ENCODE peak calls at places on chromosomes 12 and 14, in eight cellular contexts. One of them, this sample, is unnamed. For H3K4me1 and H3K36me3, the result is how much of the 10 kb centered on the place peaks cover.

GRCh38 chr14:96184737-96185136 is 19.9 kb upstream of the BDKRB2 start:
- DNase-seq in spleen: no peak
- DNase-seq in neural progenitor cell: no peak
- DNase-seq in psoas muscle: no peak
- DNase-seq in suprapubic skin: no peak
- DNase-seq in IMR-90: peak
- DNase-seq in heart right ventricle: no peak
- DNase-seq in tibial nerve: no peak
- DNase-seq in this sample: no peak

GRCh38 chr12:104825408-104825807 is 132.7 kb downstream of the SLC41A2 start:
- DNase-seq in neural progenitor cell: peak
- DNase-seq in spleen: no peak
- DNase-seq in psoas muscle: no peak
- DNase-seq in tibial nerve: no peak
- DNase-seq in heart right ventricle: no peak
- DNase-seq in IMR-90: peak
- DNase-seq in suprapubic skin: no peak
- DNase-seq in this sample: peak

GRCh38 chr14:77290705-77291104 is 19.7 kb upstream of the NGB start:
- DNase-seq in IMR-90: peak
- DNase-seq in spleen: no peak
- DNase-seq in neural progenitor cell: no peak
- DNase-seq in tibial nerve: no peak
- DNase-seq in heart right ventricle: no peak
- DNase-seq in psoas muscle: no peak
- DNase-seq in suprapubic skin: no peak
- DNase-seq in this sample: no peak

GRCh38 chr14:72904840-72905561 is 11.1 kb upstream of the DPF3 start:
- DNase-seq in IMR-90: peak
- DNase-seq in tibial nerve: peak
- DNase-seq in spleen: no peak
- DNase-seq in psoas muscle: peak
- DNase-seq in suprapubic skin: peak
- DNase-seq in neural progenitor cell: peak
- DNase-seq in heart right ventricle: peak
- DNase-seq in this sample: peak

GRCh38 chr14:77761205-77761931 is 412 bp upstream of the SNW1 start:
- DNase-seq in psoas muscle: peak
- DNase-seq in spleen: no peak
- DNase-seq in heart right ventricle: peak
- DNase-seq in tibial nerve: peak
- DNase-seq in neural progenitor cell: peak
- DNase-seq in IMR-90: peak
- DNase-seq in suprapubic skin: no peak
- DNase-seq in this sample: peak

GRCh38 chr12:42630323-42630722 is 40.8 kb upstream of the PRICKLE1 start:
- DNase-seq in IMR-90: no peak
- DNase-seq in psoas muscle: no peak
- DNase-seq in spleen: no peak
- DNase-seq in tibial nerve: no peak
- DNase-seq in neural progenitor cell: no peak
- DNase-seq in suprapubic skin: no peak
- DNase-seq in heart right ventricle: no peak
- DNase-seq in this sample: no peak

GRCh38 chr12:18658179-18658578 is 79.6 kb downstream of the PLCZ1 start:
- DNase-seq in neural progenitor cell: no peak
- DNase-seq in spleen: no peak
- DNase-seq in tibial nerve: no peak
- DNase-seq in psoas muscle: no peak
- DNase-seq in suprapubic skin: no peak
- DNase-seq in IMR-90: no peak
- DNase-seq in heart right ventricle: no peak
- DNase-seq in this sample: no peak

GRCh38 chr14:79986251-79986650 is 225.1 kb downstream of the DIO2 start:
- DNase-seq in heart right ventricle: no peak
- DNase-seq in IMR-90: no peak
- DNase-seq in psoas muscle: no peak
- DNase-seq in neural progenitor cell: no peak
- DNase-seq in tibial nerve: no peak
- DNase-seq in spleen: no peak
- DNase-seq in suprapubic skin: no peak
- DNase-seq in this sample: peak

GRCh38 chr14:71693373-71693772 is 238.9 kb upstream of the RGS6 start:
- DNase-seq in tibial nerve: no peak
- DNase-seq in suprapubic skin: no peak
- DNase-seq in heart right ventricle: no peak
- DNase-seq in spleen: no peak
- DNase-seq in IMR-90: peak
- DNase-seq in psoas muscle: no peak
- DNase-seq in neural progenitor cell: no peak
- DNase-seq in this sample: peak

GRCh38 chr14:102084931-102085330 is 1.9 kb downstream of the HSP90AA1 start:
- DNase-seq in psoas muscle: no peak
- DNase-seq in suprapubic skin: no peak
- DNase-seq in spleen: no peak
- DNase-seq in heart right ventricle: no peak
- DNase-seq in IMR-90: no peak
- DNase-seq in tibial nerve: no peak
- DNase-seq in neural progenitor cell: no peak
- DNase-seq in this sample: no peak

GRCh38 chr12:86254399-86255107 is 1.6 kb downstream of the MGAT4C start:
- DNase-seq in IMR-90: peak
- DNase-seq in suprapubic skin: no peak
- DNase-seq in tibial nerve: no peak
- DNase-seq in neural progenitor cell: no peak
- DNase-seq in heart right ventricle: no peak
- DNase-seq in psoas muscle: no peak
- DNase-seq in spleen: no peak
- DNase-seq in this sample: no peak

GRCh38 chr12:39958377-39958776 is 147.5 kb downstream of the SLC2A13 start:
- DNase-seq in spleen: no peak
- DNase-seq in tibial nerve: no peak
- DNase-seq in heart right ventricle: no peak
- DNase-seq in neural progenitor cell: peak
- DNase-seq in IMR-90: no peak
- DNase-seq in psoas muscle: no peak
- DNase-seq in suprapubic skin: no peak
- DNase-seq in this sample: no peak

GRCh38 chr12:26976687-26977086 is 37.5 kb downstream of the TM7SF3 start:
- DNase-seq in IMR-90: no peak
- DNase-seq in suprapubic skin: no peak
- DNase-seq in psoas muscle: no peak
- DNase-seq in spleen: no peak
- DNase-seq in neural progenitor cell: no peak
- DNase-seq in tibial nerve: no peak
- DNase-seq in heart right ventricle: no peak
- DNase-seq in this sample: no peak

GRCh38 chr14:64761441-64762043 is 57.3 kb downstream of the PLEKHG3 start:
- DNase-seq in tibial nerve: no peak
- DNase-seq in psoas muscle: peak
- DNase-seq in suprapubic skin: no peak
- DNase-seq in heart right ventricle: no peak
- DNase-seq in neural progenitor cell: no peak
- DNase-seq in spleen: peak
- DNase-seq in IMR-90: peak
- DNase-seq in this sample: no peak

GRCh38 chr12:17992002-17992656 is 97.9 kb downstream of the RERGL start:
- DNase-seq in suprapubic skin: no peak
- DNase-seq in heart right ventricle: no peak
- DNase-seq in spleen: no peak
- DNase-seq in neural progenitor cell: peak
- DNase-seq in IMR-90: peak
- DNase-seq in psoas muscle: no peak
- DNase-seq in tibial nerve: peak
- DNase-seq in this sample: peak

GRCh38 chr14:65156568-65157366 is 54.5 kb upstream of the MAX start:
- DNase-seq in heart right ventricle: peak
- DNase-seq in tibial nerve: peak
- DNase-seq in spleen: peak
- DNase-seq in suprapubic skin: no peak
- DNase-seq in IMR-90: peak
- DNase-seq in psoas muscle: peak
- DNase-seq in neural progenitor cell: no peak
- DNase-seq in this sample: peak

GRCh38 chr12:124276337-124276736 is 18.6 kb upstream of the RFLNA start:
- DNase-seq in psoas muscle: no peak
- DNase-seq in tibial nerve: no peak
- DNase-seq in suprapubic skin: no peak
- DNase-seq in IMR-90: no peak
- DNase-seq in neural progenitor cell: no peak
- DNase-seq in spleen: no peak
- DNase-seq in heart right ventricle: no peak
- DNase-seq in this sample: no peak

GRCh38 chr12:450438-450837 is 9.3 kb upstream of the B4GALNT3 start:
- DNase-seq in IMR-90: no peak
- DNase-seq in tibial nerve: no peak
- DNase-seq in heart right ventricle: no peak
- DNase-seq in psoas muscle: no peak
- DNase-seq in spleen: no peak
- DNase-seq in suprapubic skin: no peak
- DNase-seq in neural progenitor cell: no peak
- DNase-seq in this sample: no peak

GRCh38 chr14:71855399-71856036 is 76.7 kb upstream of the RGS6 start:
- DNase-seq in heart right ventricle: peak
- DNase-seq in neural progenitor cell: peak
- DNase-seq in IMR-90: peak
- DNase-seq in suprapubic skin: no peak
- DNase-seq in psoas muscle: peak
- DNase-seq in spleen: peak
- DNase-seq in tibial nerve: peak
- DNase-seq in this sample: peak

DNA sequence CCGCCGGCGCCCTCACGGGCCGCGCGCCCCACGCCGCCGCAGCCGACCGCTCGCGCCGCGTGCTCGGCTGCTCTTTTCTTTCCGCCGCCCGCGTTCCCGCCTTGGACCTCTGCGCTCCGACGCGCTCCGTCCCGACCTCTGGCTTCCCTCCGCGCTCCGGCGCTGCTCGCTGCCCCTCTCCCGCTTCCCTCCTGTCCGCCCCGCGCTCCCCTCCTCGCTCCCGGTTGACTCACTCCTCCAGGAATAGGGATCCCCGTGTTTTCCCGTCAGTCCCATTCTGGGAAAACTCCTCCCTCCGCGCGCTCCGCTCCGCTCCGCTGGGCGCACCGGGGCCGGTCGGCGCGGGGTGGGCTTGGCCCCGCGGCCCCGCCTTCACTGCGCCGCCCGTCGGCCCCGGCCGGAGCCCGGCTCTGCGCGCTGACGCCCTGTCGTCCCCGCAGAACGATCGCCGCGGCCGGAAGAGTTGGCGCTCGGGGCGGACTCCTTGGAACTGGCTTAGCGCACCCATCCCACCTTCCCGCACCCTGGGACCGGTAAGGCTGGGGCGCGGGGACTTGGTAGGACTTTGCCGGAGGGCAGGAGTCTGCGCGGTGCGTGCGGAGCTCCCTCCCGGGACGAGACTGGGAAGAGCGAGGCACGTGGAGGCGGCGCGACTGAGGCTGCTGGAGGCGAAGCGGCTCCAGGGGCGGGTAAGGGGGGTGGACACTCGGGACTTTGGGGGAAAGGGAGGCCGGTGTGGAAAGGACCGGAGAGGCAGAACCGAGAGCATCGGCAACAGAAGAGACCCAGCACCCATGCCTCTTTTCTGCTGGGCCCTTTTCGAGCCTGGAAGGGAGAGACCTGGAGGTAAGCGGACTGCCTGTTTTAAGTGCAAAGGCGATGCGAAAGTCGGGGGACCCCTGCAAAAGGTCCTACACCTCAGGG is 573 bp downstream of the TEAD4 start:
- DNase-seq in spleen: peak
- DNase-seq in heart right ventricle: peak
- DNase-seq in psoas muscle: peak
- DNase-seq in suprapubic skin: peak
- DNase-seq in IMR-90: peak
- DNase-seq in tibial nerve: peak
- DNase-seq in neural progenitor cell: peak
- DNase-seq in this sample: peak
- H3K4me3 ChIP-seq in spleen: peak
- H3K4me3 ChIP-seq in heart right ventricle: peak
- H3K4me3 ChIP-seq in psoas muscle: peak
- H3K4me3 ChIP-seq in suprapubic skin: peak
- H3K4me3 ChIP-seq in IMR-90: peak
- H3K4me3 ChIP-seq in tibial nerve: peak
- H3K4me3 ChIP-seq in neural progenitor cell: peak
- H3K4me3 ChIP-seq in this sample: peak

GRCh38 chr12:14845350-14845750 is 2.0 kb upstream of the ART4 start:
- DNase-seq in tibial nerve: peak
- DNase-seq in suprapubic skin: no peak
- DNase-seq in psoas muscle: no peak
- DNase-seq in neural progenitor cell: peak
- DNase-seq in spleen: no peak
- DNase-seq in heart right ventricle: peak
- DNase-seq in IMR-90: peak
- DNase-seq in this sample: peak
- H3K4me1 ChIP-seq in tibial nerve: under half
- H3K4me1 ChIP-seq in suprapubic skin: half or more
- H3K4me1 ChIP-seq in psoas muscle: under half
- H3K4me1 ChIP-seq in neural progenitor cell: under half
- H3K4me1 ChIP-seq in spleen: half or more
- H3K4me1 ChIP-seq in heart right ventricle: half or more
- H3K4me1 ChIP-seq in IMR-90: under half
- H3K4me1 ChIP-seq in this sample: under half

GRCh38 chr12:6534914-6535696 is 788 bp downstream of the GAPDH start:
- DNase-seq in IMR-90: peak
- DNase-seq in neural progenitor cell: peak
- DNase-seq in tibial nerve: peak
- DNase-seq in psoas muscle: peak
- DNase-seq in suprapubic skin: peak
- DNase-seq in heart right ventricle: peak
- DNase-seq in spleen: peak
- DNase-seq in this sample: peak
- H3K36me3 ChIP-seq in IMR-90: half or more
- H3K36me3 ChIP-seq in neural progenitor cell: under half
- H3K36me3 ChIP-seq in tibial nerve: half or more
- H3K36me3 ChIP-seq in psoas muscle: under half
- H3K36me3 ChIP-seq in suprapubic skin: under half
- H3K36me3 ChIP-seq in heart right ventricle: half or more
- H3K36me3 ChIP-seq in spleen: under half
- H3K36me3 ChIP-seq in this sample: half or more

GRCh38 chr12:52082988-52083637 is 3.6 kb downstream of the SMIM41 start:
- DNase-seq in tibial nerve: peak
- DNase-seq in suprapubic skin: no peak
- DNase-seq in neural progenitor cell: peak
- DNase-seq in heart right ventricle: peak
- DNase-seq in psoas muscle: peak
- DNase-seq in IMR-90: peak
- DNase-seq in spleen: peak
- DNase-seq in this sample: peak

GRCh38 chr12:52083638-52083996 is 4.1 kb downstream of the SMIM41 start:
- DNase-seq in tibial nerve: no peak
- DNase-seq in neural progenitor cell: no peak
- DNase-seq in spleen: no peak
- DNase-seq in suprapubic skin: no peak
- DNase-seq in psoas muscle: no peak
- DNase-seq in heart right ventricle: no peak
- DNase-seq in IMR-90: no peak
- DNase-seq in this sample: no peak

GRCh38 chr12:52081263-52081733 is 1.8 kb downstream of the SMIM41 start:
- DNase-seq in suprapubic skin: no peak
- DNase-seq in tibial nerve: no peak
- DNase-seq in IMR-90: no peak
- DNase-seq in psoas muscle: peak
- DNase-seq in heart right ventricle: no peak
- DNase-seq in neural progenitor cell: peak
- DNase-seq in spleen: peak
- DNase-seq in this sample: peak

GRCh38 chr12:52082668-52082987 is 3.1 kb downstream of the SMIM41 start:
- DNase-seq in suprapubic skin: no peak
- DNase-seq in psoas muscle: no peak
- DNase-seq in heart right ventricle: no peak
- DNase-seq in IMR-90: no peak
- DNase-seq in spleen: no peak
- DNase-seq in neural progenitor cell: no peak
- DNase-seq in tibial nerve: no peak
- DNase-seq in this sample: no peak

GRCh38 chr12:52082026-52082667 is 2.6 kb downstream of the SMIM41 start:
- DNase-seq in spleen: no peak
- DNase-seq in IMR-90: peak
- DNase-seq in psoas muscle: peak
- DNase-seq in neural progenitor cell: peak
- DNase-seq in heart right ventricle: peak
- DNase-seq in tibial nerve: no peak
- DNase-seq in suprapubic skin: no peak
- DNase-seq in this sample: no peak
- H3K4me3 ChIP-seq in spleen: peak
- H3K4me3 ChIP-seq in IMR-90: no peak
- H3K4me3 ChIP-seq in psoas muscle: no peak
- H3K4me3 ChIP-seq in neural progenitor cell: no peak
- H3K4me3 ChIP-seq in heart right ventricle: peak
- H3K4me3 ChIP-seq in tibial nerve: peak
- H3K4me3 ChIP-seq in suprapubic skin: no peak
- H3K4me3 ChIP-seq in this sample: no peak

This sample was measured in SJCRH30.